ENCODE peak calls at places on chromosomes 5 and 9, in eight cellular contexts. S is activated CD8-positive, alpha-beta memory T cell treated with anti-CD3 and anti-CD28 coated beads, Interleukin-2, amount 10 ng/mL, durations not matched to agents 7 days and 5 days; U is occipital lobe; B is activated CD8-positive, alpha-beta T cell treated with anti-CD3 and anti-CD28 coated beads, Interleukin-2, amount 10 ng/mL, durations not matched to agents 7 days and 5 days; C is hypothalamus; I is lung; K is RPMI7951; V is NCI-H1105. Q is an unnamed sample.

GRCh38 chr9:134637696-134638502 is 3.7 kb upstream of the COL5A1 start:
- DNase-seq in I (no peak), V (no peak), S (no peak), B (no peak), U (no peak), K (peak), C (no peak), Q (no peak)

GRCh38 chr5:144028644-144029043 is 141.8 kb downstream of the YIPF5 start:
- DNase-seq in I (no peak), B (no peak), S (no peak), C (no peak), V (no peak), U (no peak), K (peak), Q (no peak)

GRCh38 chr5:101176605-101177004 is 273.5 kb upstream of the ST8SIA4 start:
- DNase-seq in K (no peak), S (no peak), U (no peak), I (no peak), V (no peak), C (no peak), B (no peak), Q (no peak)

GRCh38 chr9:115649991-115650472 is 503.6 kb upstream of the PAPPA start:
- DNase-seq in V (no peak), K (peak), B (no peak), S (no peak), U (peak), C (no peak), I (peak), Q (peak)

GRCh38 chr9:93129286-93129685 is 4.8 kb downstream of the NINJ1 start:
- DNase-seq in C (no peak), B (no peak), U (no peak), V (no peak), K (no peak), S (no peak), I (no peak), Q (peak)

GRCh38 chr9:126591083-126591482 is 22.6 kb upstream of the LMX1B start:
- DNase-seq in S (no peak), V (no peak), C (no peak), B (no peak), U (no peak), K (peak), I (no peak), Q (no peak)

GRCh38 chr9:114156658-114157421 is 1.5 kb downstream of the COL27A1 start:
- DNase-seq in S (no peak), I (peak), C (no peak), V (no peak), B (no peak), K (peak), U (peak), Q (no peak)

GRCh38 chr5:139223481-139223880 is 25.3 kb upstream of the SIL1 start:
- DNase-seq in U (no peak), K (no peak), I (no peak), V (no peak), B (no peak), S (no peak), C (no peak), Q (no peak)

GRCh38 chr5:158398360-158399201 is 539.6 kb upstream of the CLINT1 start:
- DNase-seq in V (no peak), C (no peak), I (no peak), B (no peak), U (no peak), K (no peak), S (no peak), Q (no peak)

GRCh38 chr5:147453901-147454814 is 55.7 kb downstream of the DPYSL3 start:
- DNase-seq in V (peak), K (peak), U (peak), C (peak), I (peak), S (peak), B (peak), Q (peak)

GRCh38 chr9:102435427-102435826 is 559.7 kb upstream of the CYLC2 start:
- DNase-seq in U (no peak), I (no peak), V (no peak), S (no peak), C (no peak), B (no peak), K (no peak), Q (no peak)

GRCh38 chr9:136363606-136364368 is at the start of gene DNLZ:
- DNase-seq in V (peak), U (peak), I (peak), S (peak), B (peak), K (peak), C (peak), Q (peak)

GRCh38 chr9:35096035-35096849 is at the start of gene PIGO:
- DNase-seq in U (peak), K (peak), I (peak), V (peak), S (peak), B (peak), C (peak), Q (peak)

GRCh38 chr9:131405429-131405828 is 11.5 kb downstream of the PRRC2B start:
- DNase-seq in B (no peak), I (no peak), S (no peak), U (no peak), K (no peak), V (no peak), C (no peak), Q (no peak)

GRCh38 chr5:10540036-10540544 is 23.8 kb upstream of the ANKRD33B start:
- DNase-seq in S (no peak), U (no peak), K (no peak), V (no peak), C (no peak), I (no peak), B (no peak), Q (no peak)

Q was measured in hippocampal formation.